ENCODE peak calls at places on chromosomes 6 and 20, in four cellular contexts. P, E, U and N are unnamed samples.

GRCh38 chr20:51388227-51388626 is 154.3 kb downstream of the NFATC2 start:
- DNase-seq in E (no peak), P (no peak), U (no peak), N (no peak)

GRCh38 chr6:5679696-5680494 is 326.8 kb downstream of the NRN1 start:
- DNase-seq in P (no peak), U (no peak), E (no peak), N (no peak)

GRCh38 chr6:110449545-110449903 is 26.9 kb downstream of the SLC22A16 start:
- DNase-seq in U (no peak), E (no peak), P (no peak), N (no peak)

GRCh38 chr6:131317516-131317915 is 182.2 kb downstream of the AKAP7 start:
- DNase-seq in E (no peak), U (no peak), P (no peak), N (no peak)

GRCh38 chr6:169271158-169271936 is 17.7 kb upstream of the THBS2 start:
- DNase-seq in E (no peak), U (no peak), P (no peak), N (no peak)

GRCh38 chr6:14524319-14524718 is 406.7 kb downstream of the CD83 start:
- DNase-seq in E (no peak), P (no peak), U (peak; percentile 38), N (no peak)

GRCh38 chr6:45115696-45116095 is 212.4 kb upstream of the RUNX2 start:
- DNase-seq in E (no peak), U (no peak), P (no peak), N (no peak)

GRCh38 chr20:25142435-25142834 is 53.1 kb upstream of the ENTPD6 start:
- DNase-seq in U (no peak), E (no peak), P (no peak), N (no peak)

GRCh38 chr6:70059047-70059719 is 192.8 kb downstream of the COL19A1 start:
- DNase-seq in P (no peak), U (no peak), E (no peak), N (no peak)